ENCODE peak calls at places on chromosomes 4 and X, in seven cellular contexts. J, H, G, U, L, F and B are unnamed samples.

GRCh38 chrX:20361081-20361889 is 94.6 kb upstream of the RPS6KA3 start:
- DNase-seq in J (no peak), H (no peak), G (peak), U (no peak), L (no peak), F (peak), B (no peak)

GRCh38 chr4:83248486-83248885 is 36.1 kb downstream of the COQ2 start:
- DNase-seq in J (peak), H (no peak), G (no peak), U (no peak), L (peak), F (no peak), B (no peak)

GRCh38 chr4:53928825-53929224 is 135.6 kb downstream of the CHIC2 start:
- DNase-seq in J (peak), H (no peak), G (peak), U (no peak), L (no peak), F (no peak), B (no peak)

GRCh38 chr4:76703676-76704075 is 194.3 kb downstream of the SOWAHB start:
- DNase-seq in J (peak), H (no peak), G (peak), U (no peak), L (no peak), F (no peak), B (no peak)

GRCh38 chr4:186651624-186652023 is 72.0 kb downstream of the FAT1 start:
- DNase-seq in J (peak), H (no peak), G (peak), U (no peak), L (no peak), F (peak), B (no peak)

GRCh38 chr4:139246166-139246565 is 33.9 kb downstream of the MGARP start:
- DNase-seq in J (no peak), H (no peak), G (no peak), U (no peak), L (no peak), F (no peak), B (no peak)

GRCh38 chr4:23890369-23891063 is 669 bp upstream of the PPARGC1A start:
- DNase-seq in J (peak), H (no peak), G (no peak), U (no peak), L (no peak), F (peak), B (no peak)

GRCh38 chr4:38082424-38083374 is 122.5 kb downstream of the PTTG2 start:
- DNase-seq in J (peak), H (no peak), G (peak), U (no peak), L (no peak), F (no peak), B (no peak)

GRCh38 chrX:87475793-87476192 is 41.8 kb upstream of the KLHL4 start:
- DNase-seq in J (no peak), H (no peak), G (no peak), U (no peak), L (no peak), F (no peak), B (no peak)

GRCh38 chr4:78951862-78952472 is 12.7 kb upstream of the PAQR3 start:
- DNase-seq in J (peak), H (peak), G (peak), U (peak), L (peak), F (peak), B (no peak)

GRCh38 chr4:11429646-11430045 is 952 bp upstream of the HS3ST1 start:
- DNase-seq in J (no peak), H (no peak), G (no peak), U (no peak), L (no peak), F (no peak), B (no peak)

GRCh38 chr4:159516556-159516955 is 413.7 kb downstream of the RAPGEF2 start:
- DNase-seq in J (peak), H (no peak), G (peak), U (no peak), L (peak), F (no peak), B (no peak)

GRCh38 chrX:66016905-66017658 is 22.8 kb downstream of the VSIG4 start:
- DNase-seq in J (no peak), H (no peak), G (no peak), U (peak), L (no peak), F (no peak), B (no peak)

GRCh38 chr4:95505149-95505548 is 43.6 kb downstream of the UNC5C start:
- DNase-seq in J (peak), H (no peak), G (peak), U (no peak), L (peak), F (peak), B (no peak)

GRCh38 chrX:20399728-20400414 is 133.2 kb upstream of the RPS6KA3 start:
- DNase-seq in J (no peak), H (no peak), G (no peak), U (no peak), L (no peak), F (no peak), B (no peak)

GRCh38 chr4:140718240-140718639 is 37.9 kb downstream of the TBC1D9 start:
- DNase-seq in J (peak), H (no peak), G (peak), U (no peak), L (peak), F (no peak), B (no peak)

GRCh38 chrX:155068165-155068564 is 2.8 kb downstream of the CMC4 start:
- DNase-seq in J (peak), H (no peak), G (peak), U (no peak), L (peak), F (no peak), B (no peak)

GRCh38 chr4:173436866-173437265 is 38.0 kb upstream of the SCRG1 start:
- DNase-seq in J (peak), H (no peak), G (no peak), U (no peak), L (no peak), F (no peak), B (no peak)

GRCh38 chr4:12635629-12636028 is 848.5 kb downstream of the RAB28 start:
- DNase-seq in J (no peak), H (no peak), G (no peak), U (no peak), L (no peak), F (no peak), B (no peak)

GRCh38 chr4:7590205-7590604 is 155.5 kb upstream of the PSAPL1 start:
- DNase-seq in J (no peak), H (no peak), G (no peak), U (no peak), L (no peak), F (no peak), B (no peak)

GRCh38 chrX:38474543-38474942 is 86.8 kb upstream of the TSPAN7 start:
- DNase-seq in J (no peak), H (no peak), G (no peak), U (no peak), L (no peak), F (no peak), B (no peak)

GRCh38 chrX:153774576-153775292 is 6.1 kb upstream of the SRPK3 start:
- DNase-seq in J (no peak), H (no peak), G (no peak), U (no peak), L (no peak), F (no peak), B (peak)

GRCh38 chr4:75255261-75255660 is 258.9 kb downstream of the RCHY1 start:
- DNase-seq in J (no peak), H (no peak), G (no peak), U (no peak), L (no peak), F (no peak), B (no peak)

GRCh38 chr4:158863296-158863695 is 94.5 kb downstream of the FNIP2 start:
- DNase-seq in J (no peak), H (no peak), G (no peak), U (no peak), L (no peak), F (no peak), B (no peak)

GRCh38 chrX:125826080-125826479 is 340.0 kb downstream of the DCAF12L2 start:
- DNase-seq in J (no peak), H (no peak), G (no peak), U (no peak), L (no peak), F (peak), B (no peak)

GRCh38 chr4:19030048-19030447 is 1008.5 kb upstream of the LCORL start:
- DNase-seq in J (no peak), H (no peak), G (peak), U (no peak), L (no peak), F (peak), B (no peak)

GRCh38 chrX:69535661-69536060 is 31.5 kb downstream of the NALF2 start:
- DNase-seq in J (no peak), H (no peak), G (no peak), U (no peak), L (no peak), F (no peak), B (no peak)

GRCh38 chrX:41167888-41168287 is 82.6 kb downstream of the USP9X start:
- DNase-seq in J (no peak), H (no peak), G (peak), U (no peak), L (peak), F (no peak), B (no peak)

GRCh38 chr4:85398276-85398675 is 76.7 kb upstream of the ARHGAP24 start:
- DNase-seq in J (peak), H (no peak), G (peak), U (no peak), L (no peak), F (no peak), B (no peak)

GRCh38 chr4:1499465-1499864 is 93.2 kb upstream of the NKX1-1 start:
- DNase-seq in J (no peak), H (no peak), G (no peak), U (no peak), L (no peak), F (no peak), B (peak)

GRCh38 chr4:126533176-126533575 is 1099.6 kb upstream of the INTU start:
- DNase-seq in J (peak), H (no peak), G (peak), U (no peak), L (no peak), F (peak), B (no peak)

GRCh38 chrX:56751071-56751470 is 22.0 kb downstream of the NBDY start:
- DNase-seq in J (no peak), H (no peak), G (no peak), U (no peak), L (no peak), F (no peak), B (no peak)

GRCh38 chrX:104972737-104973136 is 247.8 kb downstream of the TEX13A start:
- DNase-seq in J (peak), H (no peak), G (no peak), U (no peak), L (peak), F (no peak), B (no peak)

GRCh38 chr4:147340547-147341225 is 140.2 kb upstream of the EDNRA start:
- DNase-seq in J (peak), H (no peak), G (peak), U (no peak), L (peak), F (peak), B (no peak)

GRCh38 chr4:110632506-110633357 is 9.9 kb upstream of the PITX2 start:
- DNase-seq in J (no peak), H (no peak), G (no peak), U (peak), L (no peak), F (peak), B (no peak)

GRCh38 chr4:81631958-81632439 is 160.3 kb upstream of the RASGEF1B start:
- DNase-seq in J (peak), H (no peak), G (peak), U (no peak), L (peak), F (no peak), B (no peak)

DNA sequence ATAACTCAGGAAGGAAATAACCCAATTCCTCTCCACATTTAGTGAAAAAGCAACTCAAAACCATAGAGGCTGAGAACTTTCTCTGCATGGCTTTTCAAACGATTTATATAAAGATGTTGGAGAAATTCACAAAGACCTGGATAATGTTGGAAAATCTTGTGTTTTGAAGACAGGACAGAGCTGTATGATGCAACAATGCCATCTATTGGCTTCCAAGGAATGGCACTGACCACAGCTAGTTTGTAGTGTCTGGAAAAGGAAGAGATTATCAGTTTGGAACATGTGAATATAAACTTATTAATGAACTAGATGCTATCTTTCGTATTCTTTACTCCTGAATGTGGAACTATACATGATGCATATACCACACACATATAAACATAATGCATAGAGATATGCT is 503.6 kb downstream of the IL1RAPL1 start:
- DNase-seq in J (peak), H (no peak), G (peak), U (no peak), L (no peak), F (peak), B (no peak)
- TF ChIP-seq CTCF in J (peak), H (peak), G (peak), U (no peak), L (peak), F (peak), B (peak)

GRCh38 chr4:109574443-109574850 is 14.4 kb downstream of the MCUB start:
- DNase-seq in J (no peak), H (no peak), G (peak), U (no peak), L (no peak), F (no peak), B (no peak)
- TF ChIP-seq CTCF in J (no peak), H (peak), G (peak), U (no peak), L (peak), F (peak), B (peak)

DNA sequence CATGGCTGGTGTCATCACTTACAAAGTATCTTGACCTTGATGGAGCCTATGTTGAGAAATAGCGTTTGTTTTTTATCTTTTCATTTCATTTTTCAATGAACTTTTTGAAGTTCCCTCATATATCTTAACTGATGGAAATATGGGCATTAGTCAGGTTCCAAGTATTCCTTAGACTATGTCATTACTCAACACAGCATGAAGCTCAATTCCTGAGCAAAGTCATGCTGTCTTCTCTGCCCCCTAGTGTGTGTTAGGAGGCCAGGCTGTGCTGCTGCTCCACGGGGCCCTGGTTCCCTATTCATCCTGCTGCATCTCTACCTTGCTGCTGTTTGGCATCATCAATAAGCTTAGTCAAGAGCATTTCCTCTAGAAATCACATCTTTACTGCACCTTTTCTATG is 40.9 kb downstream of the GPR143 start:
- DNase-seq in J (peak), H (no peak), G (peak), U (no peak), L (peak), F (no peak), B (no peak)
- TF ChIP-seq CTCF in J (peak), H (no peak), G (peak), U (no peak), L (no peak), F (no peak), B (peak)

GRCh38 chrX:109911046-109911445 is 91.9 kb upstream of the TMEM164 start:
- DNase-seq in J (peak), H (no peak), G (peak), U (no peak), L (no peak), F (no peak), B (no peak)
- TF ChIP-seq CTCF in J (peak), H (no peak), G (peak), U (no peak), L (peak), F (peak), B (peak)

GRCh38 chrX:119757646-119757978 is 776 bp upstream of the SOWAHD start:
- DNase-seq in J (no peak), H (no peak), G (no peak), U (no peak), L (no peak), F (no peak), B (no peak)

GRCh38 chrX:119755981-119756533 is 2.3 kb upstream of the SOWAHD start:
- DNase-seq in J (no peak), H (no peak), G (no peak), U (peak), L (no peak), F (no peak), B (no peak)

GRCh38 chrX:119756926-119757635 is 1.3 kb upstream of the SOWAHD start:
- DNase-seq in J (no peak), H (no peak), G (no peak), U (no peak), L (no peak), F (no peak), B (no peak)

GRCh38 chrX:119753001-119753400 is 5.4 kb upstream of the SOWAHD start:
- DNase-seq in J (no peak), H (no peak), G (no peak), U (no peak), L (no peak), F (no peak), B (no peak)

GRCh38 chrX:119753639-119754257 is 4.6 kb upstream of the SOWAHD start:
- DNase-seq in J (peak), H (peak), G (peak), U (peak), L (no peak), F (peak), B (no peak)
- TF ChIP-seq CTCF in J (peak), H (peak), G (peak), U (peak), L (peak), F (peak), B (peak)